ENCODE peak calls at places on chromosomes 3 and 15, in six cellular contexts. B is neuronal stem cell, I is mesenchymal stem cell, F is mesendoderm, T is H9, N is H1. R is an unnamed sample.

GRCh38 chr15:95994418-95994817 is 336.1 kb upstream of the NR2F2 start:
- DNase-seq in B (no peak), I (peak), F (peak), T (no peak), N (no peak), R (peak)

GRCh38 chr15:73325191-73325980 is 43.4 kb downstream of the HCN4 start:
- DNase-seq in B (no peak), I (no peak), F (peak), T (peak), N (no peak), R (no peak)

GRCh38 chr3:34808287-34808686 is 831.0 kb upstream of the ARPP21 start:
- DNase-seq in B (no peak), I (no peak), F (no peak), T (no peak), N (no peak), R (no peak)

GRCh38 chr15:32683906-32684584 is 33.8 kb upstream of the GREM1 start:
- DNase-seq in B (no peak), I (peak), F (no peak), T (no peak), N (no peak), R (peak)

GRCh38 chr3:37221407-37221806 is 47.0 kb upstream of the LRRFIP2 start:
- DNase-seq in B (no peak), I (peak), F (peak), T (no peak), N (no peak), R (peak)

GRCh38 chr3:20320489-20320888 is 134.5 kb upstream of the SGO1 start:
- DNase-seq in B (no peak), I (no peak), F (peak), T (no peak), N (no peak), R (no peak)

GRCh38 chr15:90062023-90062728 is 40.1 kb downstream of the IDH2 start:
- DNase-seq in B (peak), I (peak), F (peak), T (peak), N (peak), R (no peak)

GRCh38 chr15:78325092-78325843 is 14.9 kb upstream of the CRABP1 start:
- DNase-seq in B (no peak), I (no peak), F (peak), T (no peak), N (no peak), R (peak)

GRCh38 chr3:51353131-51353530 is 32.0 kb upstream of the MANF start:
- DNase-seq in B (no peak), I (no peak), F (no peak), T (no peak), N (no peak), R (no peak)

GRCh38 chr15:40081691-40082194 is 26.9 kb downstream of the BMF start:
- DNase-seq in B (peak), I (peak), F (peak), T (peak), N (no peak), R (peak)

GRCh38 chr3:24135280-24135679 is 190.2 kb downstream of the NR1D2 start:
- DNase-seq in B (no peak), I (peak), F (no peak), T (no peak), N (no peak), R (no peak)

GRCh38 chr3:18830087-18830486 is 318.2 kb upstream of the KCNH8 start:
- DNase-seq in B (no peak), I (no peak), F (no peak), T (no peak), N (no peak), R (no peak)

GRCh38 chr15:77975332-77976119 is 102.0 kb downstream of the TBC1D2B start:
- DNase-seq in B (no peak), I (peak), F (no peak), T (no peak), N (no peak), R (no peak)

GRCh38 chr3:43870844-43871626 is 180.3 kb downstream of the ABHD5 start:
- DNase-seq in B (no peak), I (no peak), F (peak), T (peak), N (no peak), R (no peak)

GRCh38 chr15:49303003-49303402 is 120.0 kb upstream of the FGF7 start:
- DNase-seq in B (no peak), I (no peak), F (no peak), T (no peak), N (no peak), R (no peak)

GRCh38 chr3:34053631-34054030 is 255.2 kb downstream of the PDCD6IP start:
- DNase-seq in B (no peak), I (no peak), F (no peak), T (no peak), N (no peak), R (peak)

GRCh38 chr15:99433026-99433756 is 132.6 kb upstream of the MEF2A start:
- DNase-seq in B (no peak), I (no peak), F (no peak), T (no peak), N (no peak), R (no peak)

GRCh38 chr3:152200476-152201422 is 68.0 kb upstream of the MBNL1 start:
- DNase-seq in B (no peak), I (no peak), F (peak), T (no peak), N (no peak), R (no peak)

GRCh38 chr3:56347219-56347871 is 120.9 kb downstream of the ERC2 start:
- DNase-seq in B (peak), I (no peak), F (peak), T (peak), N (peak), R (no peak)
- H2BK15ac ChIP-seq in B (no peak), I (no peak), F (no peak), T (no peak), N (no peak), R (no peak)

GRCh38 chr3:188946351-188946750 is 225.4 kb upstream of the TPRG1 start:
- DNase-seq in B (no peak), I (no peak), F (no peak), T (no peak), N (no peak), R (no peak)
- H2BK15ac ChIP-seq in B (no peak), I (no peak), F (no peak), T (no peak), N (peak), R (no peak)

GRCh38 chr3:29619676-29620075 is 338.8 kb downstream of the RBMS3 start:
- DNase-seq in B (no peak), I (no peak), F (no peak), T (no peak), N (no peak), R (no peak)
- H2BK15ac ChIP-seq in B (no peak), I (no peak), F (no peak), T (no peak), N (no peak), R (no peak)

DNA sequence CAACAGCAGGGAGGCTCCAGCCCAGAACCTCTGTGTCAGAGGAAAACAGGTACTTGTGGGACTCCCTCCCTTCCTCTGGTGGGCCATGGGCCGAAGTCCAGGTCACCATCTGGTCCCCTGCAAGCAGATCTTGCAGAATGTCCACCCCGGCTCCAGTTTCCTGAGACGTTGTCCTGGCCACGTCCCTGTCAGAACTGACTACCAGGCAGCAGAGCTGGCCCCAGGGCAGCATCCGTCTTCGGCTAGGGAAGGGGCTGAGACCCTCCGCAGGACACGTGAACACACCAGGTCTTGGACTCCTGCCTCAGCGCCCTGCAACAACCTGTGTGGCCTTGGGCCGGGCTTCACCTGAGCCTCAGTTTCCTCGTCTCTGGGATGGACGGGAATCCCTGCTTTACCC is 9.1 kb upstream of the PRKCD start:
- DNase-seq in B (no peak), I (no peak), F (no peak), T (no peak), N (no peak), R (no peak)
- H2BK15ac ChIP-seq in B (peak), I (no peak), F (no peak), T (no peak), N (no peak), R (no peak)

GRCh38 chr3:81743096-81744025 is 18.1 kb downstream of the GBE1 start:
- DNase-seq in B (no peak), I (peak), F (peak), T (no peak), N (no peak), R (peak)

GRCh38 chr3:81742581-81742980 is 18.9 kb downstream of the GBE1 start:
- DNase-seq in B (no peak), I (no peak), F (no peak), T (no peak), N (no peak), R (no peak)

GRCh38 chr3:81740731-81741130 is 20.7 kb downstream of the GBE1 start:
- DNase-seq in B (no peak), I (no peak), F (no peak), T (no peak), N (no peak), R (no peak)

GRCh38 chr3:81741214-81741613 is 20.2 kb downstream of the GBE1 start:
- DNase-seq in B (no peak), I (peak), F (no peak), T (no peak), N (no peak), R (peak)

DNA sequence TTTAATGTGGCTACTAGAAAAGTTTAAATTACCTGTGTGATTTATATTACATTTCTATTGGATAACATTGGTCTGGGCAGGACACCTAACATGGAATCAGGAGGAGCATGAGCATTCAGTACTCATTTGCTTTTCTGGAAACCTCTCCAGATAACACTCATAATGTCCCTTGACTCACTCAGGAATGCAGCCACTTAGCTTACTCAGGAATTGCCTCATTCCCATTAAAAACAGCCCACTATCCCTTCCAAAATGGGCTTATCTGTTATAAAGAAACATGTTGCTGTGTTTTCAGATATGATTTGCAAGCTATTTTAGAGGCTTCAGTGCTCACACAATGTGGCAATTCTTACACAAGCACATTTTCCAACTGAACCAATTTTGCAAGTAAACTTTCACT is 17.1 kb downstream of the GBE1 start:
- DNase-seq in B (no peak), I (peak), F (peak), T (no peak), N (no peak), R (peak)
- H2BK15ac ChIP-seq in B (no peak), I (no peak), F (no peak), T (no peak), N (no peak), R (no peak)

DNA sequence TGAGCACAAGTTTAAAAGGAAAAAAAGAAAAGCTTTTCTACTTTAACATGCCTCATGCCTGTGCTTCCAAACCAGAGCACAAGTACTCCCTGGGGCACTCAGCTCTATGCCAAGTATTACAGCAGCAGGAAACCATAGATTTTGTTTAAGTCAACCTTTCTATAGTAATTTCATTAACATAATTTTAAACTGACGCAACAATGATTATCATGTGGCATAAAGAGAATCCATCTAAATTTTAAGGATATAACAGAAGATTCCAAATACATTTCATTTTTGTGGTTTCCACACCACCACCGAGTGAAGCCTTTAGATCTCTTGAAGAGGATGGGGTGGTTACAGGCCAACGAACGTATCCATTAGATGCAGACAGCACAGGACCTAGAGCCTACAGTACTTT is 112.1 kb downstream of the TNIK start:
- DNase-seq in B (no peak), I (peak), F (no peak), T (no peak), N (no peak), R (no peak)
- H2BK15ac ChIP-seq in B (no peak), I (no peak), F (no peak), T (no peak), N (no peak), R (no peak)

DNA sequence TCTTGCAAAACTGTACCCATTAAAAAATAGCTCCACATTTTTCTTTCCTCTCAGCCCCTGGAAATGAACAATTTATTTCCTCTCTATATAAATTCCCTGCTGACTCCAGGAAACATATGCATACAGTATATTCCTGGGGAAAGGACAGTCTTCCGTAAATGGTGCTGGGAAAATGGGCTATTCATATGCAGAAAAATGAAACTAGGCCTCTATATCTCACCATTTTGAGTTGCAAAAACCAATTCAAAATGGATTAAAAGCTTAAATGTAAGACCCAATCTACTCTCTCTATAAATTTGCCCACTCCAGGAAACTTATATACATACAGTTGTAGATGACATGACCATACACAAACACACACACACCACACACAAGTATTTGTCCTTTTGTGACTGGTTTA is 85.9 kb upstream of the GPR149 start:
- DNase-seq in B (no peak), I (no peak), F (no peak), T (no peak), N (no peak), R (no peak)
- H2BK15ac ChIP-seq in B (no peak), I (no peak), F (no peak), T (no peak), N (no peak), R (no peak)

R was measured in IMR-90.